ENCODE peak calls at places on chromosomes 4 and X, in six cellular contexts. One of them, this sample, is unnamed.

GRCh38 chrX:33252306-33252825 is 41.0 kb upstream of the DMD start:
- DNase-seq in progenitor cell of endocrine pancreas: no peak
- DNase-seq in stimulated activated CD4-positive, alpha-beta T cell treated with anti-CD3 and anti-CD28 coated beads, Interleukin-1b, Interleukin-23, amount 100 ng/mL, for 48 hours: no peak
- DNase-seq in DMS153: no peak
- DNase-seq in hypothalamus: no peak
- DNase-seq in WTC11: no peak
- DNase-seq in this sample: no peak

GRCh38 chr4:183130328-183131155 is 31.5 kb downstream of the WWC2 start:
- DNase-seq in progenitor cell of endocrine pancreas: no peak
- DNase-seq in stimulated activated CD4-positive, alpha-beta T cell treated with anti-CD3 and anti-CD28 coated beads, Interleukin-1b, Interleukin-23, amount 100 ng/mL, for 48 hours: no peak
- DNase-seq in DMS153: peak; percentile 85
- DNase-seq in hypothalamus: no peak
- DNase-seq in WTC11: no peak
- DNase-seq in this sample: no peak

GRCh38 chr4:106583567-106583966 is 215.0 kb upstream of the GIMD1 start:
- DNase-seq in progenitor cell of endocrine pancreas: no peak
- DNase-seq in stimulated activated CD4-positive, alpha-beta T cell treated with anti-CD3 and anti-CD28 coated beads, Interleukin-1b, Interleukin-23, amount 100 ng/mL, for 48 hours: no peak
- DNase-seq in DMS153: no peak
- DNase-seq in hypothalamus: no peak
- DNase-seq in WTC11: no peak
- DNase-seq in this sample: no peak

GRCh38 chrX:138026211-138026610 is 460.3 kb downstream of the ZIC3 start:
- DNase-seq in progenitor cell of endocrine pancreas: no peak
- DNase-seq in stimulated activated CD4-positive, alpha-beta T cell treated with anti-CD3 and anti-CD28 coated beads, Interleukin-1b, Interleukin-23, amount 100 ng/mL, for 48 hours: no peak
- DNase-seq in DMS153: peak; percentile 42
- DNase-seq in hypothalamus: no peak
- DNase-seq in WTC11: no peak
- DNase-seq in this sample: no peak

GRCh38 chr4:104494822-104495559 is at the start of gene CXXC4:
- DNase-seq in progenitor cell of endocrine pancreas: peak; percentile 66
- DNase-seq in stimulated activated CD4-positive, alpha-beta T cell treated with anti-CD3 and anti-CD28 coated beads, Interleukin-1b, Interleukin-23, amount 100 ng/mL, for 48 hours: no peak
- DNase-seq in DMS153: peak; percentile 91
- DNase-seq in hypothalamus: peak; percentile 87
- DNase-seq in WTC11: peak; percentile 80
- DNase-seq in this sample: peak; percentile 64

GRCh38 chrX:119758682-119759332 is 419 bp downstream of the SOWAHD start:
- DNase-seq in progenitor cell of endocrine pancreas: peak; percentile 25
- DNase-seq in stimulated activated CD4-positive, alpha-beta T cell treated with anti-CD3 and anti-CD28 coated beads, Interleukin-1b, Interleukin-23, amount 100 ng/mL, for 48 hours: peak; percentile 9
- DNase-seq in DMS153: no peak
- DNase-seq in hypothalamus: no peak
- DNase-seq in WTC11: peak; percentile 54
- DNase-seq in this sample: no peak

GRCh38 chrX:1084689-1085088 is 127.8 kb downstream of the CRLF2 start:
- DNase-seq in progenitor cell of endocrine pancreas: no peak
- DNase-seq in stimulated activated CD4-positive, alpha-beta T cell treated with anti-CD3 and anti-CD28 coated beads, Interleukin-1b, Interleukin-23, amount 100 ng/mL, for 48 hours: no peak
- DNase-seq in DMS153: no peak
- DNase-seq in hypothalamus: no peak
- DNase-seq in WTC11: no peak
- DNase-seq in this sample: no peak

GRCh38 chr4:107856901-107857300 is 32.2 kb downstream of the SGMS2 start:
- DNase-seq in progenitor cell of endocrine pancreas: no peak
- DNase-seq in stimulated activated CD4-positive, alpha-beta T cell treated with anti-CD3 and anti-CD28 coated beads, Interleukin-1b, Interleukin-23, amount 100 ng/mL, for 48 hours: no peak
- DNase-seq in DMS153: no peak
- DNase-seq in hypothalamus: no peak
- DNase-seq in WTC11: no peak
- DNase-seq in this sample: no peak

GRCh38 chrX:38437093-38437492 is 84.7 kb downstream of the OTC start:
- DNase-seq in progenitor cell of endocrine pancreas: no peak
- DNase-seq in stimulated activated CD4-positive, alpha-beta T cell treated with anti-CD3 and anti-CD28 coated beads, Interleukin-1b, Interleukin-23, amount 100 ng/mL, for 48 hours: no peak
- DNase-seq in DMS153: no peak
- DNase-seq in hypothalamus: no peak
- DNase-seq in WTC11: no peak
- DNase-seq in this sample: no peak

GRCh38 chr4:185127021-185127925 is 15.8 kb upstream of the SLC25A4 start:
- DNase-seq in progenitor cell of endocrine pancreas: peak; percentile 23
- DNase-seq in stimulated activated CD4-positive, alpha-beta T cell treated with anti-CD3 and anti-CD28 coated beads, Interleukin-1b, Interleukin-23, amount 100 ng/mL, for 48 hours: no peak
- DNase-seq in DMS153: no peak
- DNase-seq in hypothalamus: no peak
- DNase-seq in WTC11: peak; percentile 53
- DNase-seq in this sample: no peak

GRCh38 chrX:43876680-43877079 is 5.6 kb downstream of the MAOB start:
- DNase-seq in progenitor cell of endocrine pancreas: no peak
- DNase-seq in stimulated activated CD4-positive, alpha-beta T cell treated with anti-CD3 and anti-CD28 coated beads, Interleukin-1b, Interleukin-23, amount 100 ng/mL, for 48 hours: no peak
- DNase-seq in DMS153: no peak
- DNase-seq in hypothalamus: no peak
- DNase-seq in WTC11: no peak
- DNase-seq in this sample: no peak

GRCh38 chrX:110415440-110416167 is 57.0 kb downstream of the RTL9 start:
- DNase-seq in progenitor cell of endocrine pancreas: no peak
- DNase-seq in stimulated activated CD4-positive, alpha-beta T cell treated with anti-CD3 and anti-CD28 coated beads, Interleukin-1b, Interleukin-23, amount 100 ng/mL, for 48 hours: no peak
- DNase-seq in DMS153: no peak
- DNase-seq in hypothalamus: no peak
- DNase-seq in WTC11: no peak
- DNase-seq in this sample: no peak

GRCh38 chr4:173281420-173282333 is 52.5 kb downstream of the HMGB2 start:
- DNase-seq in progenitor cell of endocrine pancreas: no peak
- DNase-seq in stimulated activated CD4-positive, alpha-beta T cell treated with anti-CD3 and anti-CD28 coated beads, Interleukin-1b, Interleukin-23, amount 100 ng/mL, for 48 hours: no peak
- DNase-seq in DMS153: no peak
- DNase-seq in hypothalamus: no peak
- DNase-seq in WTC11: no peak
- DNase-seq in this sample: no peak

GRCh38 chrX:133516691-133517090 is 101.4 kb upstream of the GPC4 start:
- DNase-seq in progenitor cell of endocrine pancreas: no peak
- DNase-seq in stimulated activated CD4-positive, alpha-beta T cell treated with anti-CD3 and anti-CD28 coated beads, Interleukin-1b, Interleukin-23, amount 100 ng/mL, for 48 hours: no peak
- DNase-seq in DMS153: no peak
- DNase-seq in hypothalamus: no peak
- DNase-seq in WTC11: no peak
- DNase-seq in this sample: no peak

GRCh38 chr4:179625391-179625790 is 2183.2 kb upstream of the AGA start:
- DNase-seq in progenitor cell of endocrine pancreas: no peak
- DNase-seq in stimulated activated CD4-positive, alpha-beta T cell treated with anti-CD3 and anti-CD28 coated beads, Interleukin-1b, Interleukin-23, amount 100 ng/mL, for 48 hours: no peak
- DNase-seq in DMS153: no peak
- DNase-seq in hypothalamus: no peak
- DNase-seq in WTC11: no peak
- DNase-seq in this sample: no peak

GRCh38 chr4:78244691-78245485 is 187.8 kb downstream of the FRAS1 start:
- DNase-seq in progenitor cell of endocrine pancreas: no peak
- DNase-seq in stimulated activated CD4-positive, alpha-beta T cell treated with anti-CD3 and anti-CD28 coated beads, Interleukin-1b, Interleukin-23, amount 100 ng/mL, for 48 hours: no peak
- DNase-seq in DMS153: no peak
- DNase-seq in hypothalamus: no peak
- DNase-seq in WTC11: no peak
- DNase-seq in this sample: no peak

GRCh38 chr4:176927664-176928063 is 134.9 kb upstream of the VEGFC start:
- DNase-seq in progenitor cell of endocrine pancreas: no peak
- DNase-seq in stimulated activated CD4-positive, alpha-beta T cell treated with anti-CD3 and anti-CD28 coated beads, Interleukin-1b, Interleukin-23, amount 100 ng/mL, for 48 hours: no peak
- DNase-seq in DMS153: no peak
- DNase-seq in hypothalamus: no peak
- DNase-seq in WTC11: no peak
- DNase-seq in this sample: no peak

GRCh38 chr4:111788046-111788642 is 357.1 kb upstream of the FAM241A start:
- DNase-seq in progenitor cell of endocrine pancreas: no peak
- DNase-seq in stimulated activated CD4-positive, alpha-beta T cell treated with anti-CD3 and anti-CD28 coated beads, Interleukin-1b, Interleukin-23, amount 100 ng/mL, for 48 hours: no peak
- DNase-seq in DMS153: no peak
- DNase-seq in hypothalamus: no peak
- DNase-seq in WTC11: peak; percentile 65
- DNase-seq in this sample: no peak

GRCh38 chrX:154546354-154547244 is at the start of gene G6PD:
- DNase-seq in progenitor cell of endocrine pancreas: peak; percentile 58
- DNase-seq in stimulated activated CD4-positive, alpha-beta T cell treated with anti-CD3 and anti-CD28 coated beads, Interleukin-1b, Interleukin-23, amount 100 ng/mL, for 48 hours: peak; percentile 77
- DNase-seq in DMS153: peak; percentile 72
- DNase-seq in hypothalamus: no peak
- DNase-seq in WTC11: peak; percentile 67
- DNase-seq in this sample: no peak

GRCh38 chrX:102129473-102129872 is 4.0 kb downstream of the TCEAL2 start:
- DNase-seq in progenitor cell of endocrine pancreas: no peak
- DNase-seq in stimulated activated CD4-positive, alpha-beta T cell treated with anti-CD3 and anti-CD28 coated beads, Interleukin-1b, Interleukin-23, amount 100 ng/mL, for 48 hours: no peak
- DNase-seq in DMS153: no peak
- DNase-seq in hypothalamus: no peak
- DNase-seq in WTC11: no peak
- DNase-seq in this sample: no peak

GRCh38 chr4:118849867-118850812 is 14.2 kb upstream of the SEC24D start:
- DNase-seq in progenitor cell of endocrine pancreas: no peak
- DNase-seq in stimulated activated CD4-positive, alpha-beta T cell treated with anti-CD3 and anti-CD28 coated beads, Interleukin-1b, Interleukin-23, amount 100 ng/mL, for 48 hours: no peak
- DNase-seq in DMS153: peak; percentile 53
- DNase-seq in hypothalamus: no peak
- DNase-seq in WTC11: no peak
- DNase-seq in this sample: no peak

GRCh38 chr4:128954941-128955340 is 138.4 kb downstream of the SCLT1 start:
- DNase-seq in progenitor cell of endocrine pancreas: no peak
- DNase-seq in stimulated activated CD4-positive, alpha-beta T cell treated with anti-CD3 and anti-CD28 coated beads, Interleukin-1b, Interleukin-23, amount 100 ng/mL, for 48 hours: no peak
- DNase-seq in DMS153: no peak
- DNase-seq in hypothalamus: no peak
- DNase-seq in WTC11: no peak
- DNase-seq in this sample: no peak

GRCh38 chrX:136166221-136166855 is 19.0 kb downstream of the FHL1 start:
- DNase-seq in progenitor cell of endocrine pancreas: no peak
- DNase-seq in stimulated activated CD4-positive, alpha-beta T cell treated with anti-CD3 and anti-CD28 coated beads, Interleukin-1b, Interleukin-23, amount 100 ng/mL, for 48 hours: no peak
- DNase-seq in DMS153: no peak
- DNase-seq in hypothalamus: no peak
- DNase-seq in WTC11: no peak
- DNase-seq in this sample: no peak

GRCh38 chr4:1239141-1239948 is 9.6 kb downstream of the CTBP1 start:
- DNase-seq in progenitor cell of endocrine pancreas: no peak
- DNase-seq in stimulated activated CD4-positive, alpha-beta T cell treated with anti-CD3 and anti-CD28 coated beads, Interleukin-1b, Interleukin-23, amount 100 ng/mL, for 48 hours: no peak
- DNase-seq in DMS153: no peak
- DNase-seq in hypothalamus: no peak
- DNase-seq in WTC11: peak; percentile 8
- DNase-seq in this sample: peak; percentile 12

GRCh38 chrX:78029663-78030062 is 60.2 kb upstream of the PGAM4 start:
- DNase-seq in progenitor cell of endocrine pancreas: no peak
- DNase-seq in stimulated activated CD4-positive, alpha-beta T cell treated with anti-CD3 and anti-CD28 coated beads, Interleukin-1b, Interleukin-23, amount 100 ng/mL, for 48 hours: no peak
- DNase-seq in DMS153: no peak
- DNase-seq in hypothalamus: no peak
- DNase-seq in WTC11: peak; percentile 20
- DNase-seq in this sample: no peak

GRCh38 chr4:89307446-89308160 is at the start of gene GPRIN3:
- DNase-seq in progenitor cell of endocrine pancreas: peak; percentile 50
- DNase-seq in stimulated activated CD4-positive, alpha-beta T cell treated with anti-CD3 and anti-CD28 coated beads, Interleukin-1b, Interleukin-23, amount 100 ng/mL, for 48 hours: peak; percentile 62
- DNase-seq in DMS153: peak; percentile 54
- DNase-seq in hypothalamus: peak; percentile 31
- DNase-seq in WTC11: peak; percentile 73
- DNase-seq in this sample: peak; percentile 35

GRCh38 chr4:38605794-38606586 is 58.0 kb upstream of the KLF3 start:
- DNase-seq in progenitor cell of endocrine pancreas: no peak
- DNase-seq in stimulated activated CD4-positive, alpha-beta T cell treated with anti-CD3 and anti-CD28 coated beads, Interleukin-1b, Interleukin-23, amount 100 ng/mL, for 48 hours: no peak
- DNase-seq in DMS153: peak; percentile 59
- DNase-seq in hypothalamus: no peak
- DNase-seq in WTC11: no peak
- DNase-seq in this sample: no peak